ENCODE peak calls at places on chromosomes 5 and 9, in eight cellular contexts. K is HEK293T; V is CD4-positive, alpha-beta memory T cell; I is progenitor cell of endocrine pancreas; E is cerebellar cortex; Q is T1000; L is ovary; F is breast epithelium. J is an unnamed sample.

GRCh38 chr9:134626141-134626423 is 15.5 kb upstream of the COL5A1 start:
- DNase-seq in K (no peak), E (no peak), Q (no peak), L (no peak), F (peak), I (no peak), V (no peak), J (no peak)

GRCh38 chr5:115068239-115069086 is 101.2 kb downstream of the TRIM36 start:
- DNase-seq in F (no peak), K (no peak), L (no peak), Q (peak), E (no peak), V (peak), I (no peak), J (no peak)

GRCh38 chr9:105259274-105259673 is 14.8 kb downstream of the SLC44A1 start:
- DNase-seq in V (no peak), F (no peak), Q (no peak), I (no peak), E (no peak), L (no peak), K (no peak), J (no peak)

GRCh38 chr9:90107021-90107771 is 502.4 kb downstream of the GADD45G start:
- DNase-seq in L (peak), Q (no peak), K (no peak), V (no peak), E (peak), I (no peak), F (no peak), J (no peak)

GRCh38 chr5:43192558-43193170 is 639 bp downstream of the NIM1K start:
- DNase-seq in E (peak), I (no peak), L (peak), K (peak), F (no peak), V (peak), Q (no peak), J (peak)

GRCh38 chr9:13588151-13589043 is 308.9 kb upstream of the MPDZ start:
- DNase-seq in K (peak), L (no peak), I (no peak), V (no peak), E (no peak), Q (no peak), F (no peak), J (no peak)

GRCh38 chr5:105885266-105885665 is 1785.5 kb downstream of the EFNA5 start:
- DNase-seq in F (no peak), Q (no peak), E (no peak), I (no peak), K (no peak), V (no peak), L (no peak), J (no peak)

GRCh38 chr5:1516615-1517601 is 6.9 kb downstream of the LPCAT1 start:
- DNase-seq in I (peak), E (no peak), F (peak), V (no peak), L (peak), K (no peak), Q (no peak), J (no peak)

GRCh38 chr9:110255417-110256141 is 728 bp downstream of the TXN start:
- DNase-seq in F (peak), K (peak), E (peak), L (peak), Q (peak), V (peak), I (peak), J (peak)

GRCh38 chr5:115170924-115171510 is 1.3 kb upstream of the TRIM36 start:
- DNase-seq in F (no peak), I (no peak), Q (no peak), L (no peak), E (no peak), V (no peak), K (no peak), J (no peak)

J was measured in GM10248.